ENCODE peak calls at places on chromosomes 5 and 9, in four cellular contexts. X is NCI-H1105 treated with DMSO at 0.1 percent for 48 hours, G is AG09309, J is OCI-M1. E is an unnamed sample.

GRCh38 chr5:108266235-108266634 is 115.7 kb downstream of the FBXL17 start:
- DNase-seq in X (no peak), G (no peak), J (peak), E (no peak)

GRCh38 chr5:178078197-178078995 is 34.9 kb upstream of the N4BP3 start:
- DNase-seq in X (no peak), G (peak), J (no peak), E (no peak)

GRCh38 chr5:17336054-17336453 is 118.6 kb downstream of the BASP1 start:
- DNase-seq in X (no peak), G (no peak), J (no peak), E (no peak)

GRCh38 chr5:124580925-124581821 is 165.3 kb downstream of the ZNF608 start:
- DNase-seq in X (no peak), G (no peak), J (no peak), E (no peak)

GRCh38 chr5:66661149-66661548 is 65.0 kb downstream of the MAST4 start:
- DNase-seq in X (no peak), G (peak), J (no peak), E (no peak)

GRCh38 chr9:4923580-4924544 is 61.2 kb upstream of the JAK2 start:
- DNase-seq in X (no peak), G (no peak), J (peak), E (no peak)

GRCh38 chr5:169304175-169304574 is 3.2 kb upstream of the SLIT3 start:
- DNase-seq in X (no peak), G (no peak), J (no peak), E (no peak)

GRCh38 chr9:134541373-134541747 is 100.2 kb upstream of the COL5A1 start:
- DNase-seq in X (no peak), G (no peak), J (no peak), E (no peak)

GRCh38 chr9:119986205-119986604 is 593.8 kb downstream of the CDK5RAP2 start:
- DNase-seq in X (peak), G (no peak), J (no peak), E (no peak)

GRCh38 chr5:41842777-41843176 is 27.4 kb downstream of the OXCT1 start:
- DNase-seq in X (no peak), G (no peak), J (no peak), E (no peak)

E was measured in nucleus accumbens.